ENCODE peak calls at places on chromosome 3, in four cellular contexts. T is PC-9, D is fibroblast of mammary gland, F is Caco-2. G is an unnamed sample.

GRCh38 chr3:146180376-146180775 is 19.4 kb upstream of the PLOD2 start:
- DNase-seq in T (no peak), D (no peak), F (no peak), G (no peak)

GRCh38 chr3:10260211-10260701 is 12.0 kb downstream of the TATDN2 start:
- DNase-seq in T (no peak), D (no peak), F (no peak), G (no peak)

GRCh38 chr3:64728428-64728827 is 40.6 kb upstream of the ADAMTS9 start:
- DNase-seq in T (no peak), D (no peak), F (no peak), G (no peak)

GRCh38 chr3:185983495-185984141 is 45.8 kb upstream of the TRA2B start:
- DNase-seq in T (peak), D (peak), F (peak), G (peak)

GRCh38 chr3:137116619-137117018 is 158.8 kb downstream of the IL20RB start:
- DNase-seq in T (no peak), D (peak), F (no peak), G (no peak)

GRCh38 chr3:186694288-186695032 is 22.7 kb upstream of the KNG1 start:
- DNase-seq in T (no peak), D (no peak), F (no peak), G (no peak)

GRCh38 chr3:20055020-20055775 is 15.0 kb downstream of the KAT2B start:
- DNase-seq in T (no peak), D (no peak), F (no peak), G (no peak)

GRCh38 chr3:148366743-148367410 is 330.8 kb upstream of the AGTR1 start:
- DNase-seq in T (no peak), D (peak), F (no peak), G (no peak)

GRCh38 chr3:172152869-172153268 is 113.5 kb downstream of the FNDC3B start:
- DNase-seq in T (peak), D (peak), F (no peak), G (no peak)